ENCODE peak calls at places on chromosomes 5 and 9, in five cellular contexts. C, H, E, X and R are unnamed samples.

GRCh38 chr5:52922384-52922783 is 66.8 kb upstream of the ITGA2 start:
- DNase-seq in C (no peak), E (no peak), X (peak), H (no peak), R (no peak)

GRCh38 chr5:386432-387341 is 56.3 kb upstream of the EXOC3 start:
- DNase-seq in E (no peak), C (no peak), H (no peak), X (no peak), R (no peak)

GRCh38 chr5:54897001-54897400 is 88.4 kb downstream of the ESM1 start:
- DNase-seq in E (no peak), C (no peak), X (no peak), H (no peak), R (no peak)

GRCh38 chr5:95858023-95858461 is 35.5 kb upstream of the GLRX start:
- DNase-seq in H (no peak), X (no peak), C (no peak), E (no peak), R (no peak)

GRCh38 chr5:133244242-133244641 is 192.4 kb downstream of the HSPA4 start:
- DNase-seq in X (no peak), H (no peak), E (peak), C (no peak), R (no peak)

GRCh38 chr5:176712546-176713297 is 65.4 kb downstream of the TSPAN17 start:
- DNase-seq in X (no peak), H (no peak), E (no peak), C (no peak), R (no peak)

GRCh38 chr5:81268797-81269196 is 32.6 kb upstream of the ZCCHC9 start:
- DNase-seq in C (no peak), H (no peak), X (peak), E (no peak), R (no peak)

GRCh38 chr5:74626386-74627222 is 13.9 kb downstream of the ENC1 start:
- DNase-seq in E (no peak), X (no peak), H (no peak), C (no peak), R (no peak)

GRCh38 chr9:124020520-124021384 is 9.2 kb downstream of the LHX2 start:
- DNase-seq in H (no peak), C (no peak), X (no peak), E (peak), R (no peak)

GRCh38 chr5:73314395-73315195 is 134.0 kb downstream of the FOXD1 start:
- DNase-seq in C (no peak), E (no peak), X (no peak), H (no peak), R (no peak)

GRCh38 chr9:120625222-120625621 is 45.3 kb upstream of the CDK5RAP2 start:
- DNase-seq in E (no peak), H (no peak), C (no peak), X (no peak), R (no peak)

GRCh38 chr5:86986837-86987236 is 280.8 kb upstream of the RASA1 start:
- DNase-seq in H (no peak), E (no peak), C (no peak), X (no peak), R (no peak)

GRCh38 chr9:13896922-13897835 is 416.8 kb downstream of the NFIB start:
- DNase-seq in E (no peak), H (no peak), X (no peak), C (no peak), R (no peak)

GRCh38 chr5:52818360-52818759 is 30.6 kb downstream of the ITGA1 start:
- DNase-seq in C (no peak), X (no peak), H (no peak), E (no peak), R (no peak)

GRCh38 chr9:125433461-125434001 is 171.9 kb downstream of the GAPVD1 start:
- DNase-seq in X (no peak), H (no peak), C (no peak), E (no peak), R (no peak)

GRCh38 chr5:39671421-39672110 is 246.8 kb upstream of the DAB2 start:
- DNase-seq in H (no peak), C (no peak), E (no peak), X (no peak), R (no peak)

GRCh38 chr9:6584881-6585597 is 60.5 kb downstream of the GLDC start:
- DNase-seq in C (no peak), H (no peak), E (peak), X (peak), R (no peak)

GRCh38 chr5:151684690-151685361 is 1.9 kb downstream of the SPARC start:
- DNase-seq in X (no peak), E (no peak), C (no peak), H (no peak), R (no peak)

GRCh38 chr5:101424530-101425175 is 521.6 kb upstream of the ST8SIA4 start:
- DNase-seq in H (no peak), X (no peak), C (no peak), E (no peak), R (no peak)

GRCh38 chr9:110850401-110851135 is 182.0 kb downstream of the MUSK start:
- DNase-seq in X (no peak), E (no peak), C (no peak), H (no peak), R (no peak)

GRCh38 chr5:111016801-111017200 is 54.7 kb upstream of the TSLP start:
- DNase-seq in H (no peak), E (no peak), X (no peak), C (no peak), R (no peak)

GRCh38 chr5:10332301-10332700 is 21.2 kb upstream of the MARCHF6 start:
- DNase-seq in H (no peak), C (no peak), X (no peak), E (no peak), R (no peak)